ENCODE peak calls at places on chromosomes 6 and 20, in eight cellular contexts. One of them, this sample, is unnamed.
A peak's percentile ranks its signal among the peaks of the same experiment; 100 is the strongest.

GRCh38 chr6:55980627-55981211 is 105.3 kb upstream of the BMP5 start:
- DNase-seq in ovary: peak; percentile 26
- DNase-seq in neural crest cell: peak; percentile 58
- DNase-seq in astrocyte of the cerebellum: peak; percentile 35
- DNase-seq in AG04450: no peak
- DNase-seq in OCI-LY7: peak; percentile 22
- DNase-seq in tibial artery: no peak
- DNase-seq in lower leg skin: no peak
- DNase-seq in this sample: peak; percentile 46

GRCh38 chr20:38162878-38163875 is 1.9 kb downstream of the TGM2 start:
- DNase-seq in lower leg skin: no peak
- DNase-seq in tibial artery: no peak
- DNase-seq in neural crest cell: no peak
- DNase-seq in AG04450: no peak
- DNase-seq in astrocyte of the cerebellum: no peak
- DNase-seq in OCI-LY7: no peak
- DNase-seq in ovary: no peak
- DNase-seq in this sample: no peak

GRCh38 chr6:123393333-123393732 is 243.4 kb downstream of the TRDN start:
- DNase-seq in AG04450: no peak
- DNase-seq in neural crest cell: no peak
- DNase-seq in OCI-LY7: peak; percentile 2
- DNase-seq in tibial artery: no peak
- DNase-seq in lower leg skin: no peak
- DNase-seq in astrocyte of the cerebellum: no peak
- DNase-seq in ovary: no peak
- DNase-seq in this sample: no peak

GRCh38 chr6:116522896-116523295 is 11.5 kb downstream of the CALHM5 start:
- DNase-seq in neural crest cell: no peak
- DNase-seq in AG04450: no peak
- DNase-seq in lower leg skin: no peak
- DNase-seq in ovary: no peak
- DNase-seq in OCI-LY7: no peak
- DNase-seq in tibial artery: no peak
- DNase-seq in astrocyte of the cerebellum: no peak
- DNase-seq in this sample: no peak

GRCh38 chr6:105609375-105609991 is 206.6 kb upstream of the PREP start:
- DNase-seq in AG04450: peak; percentile 49
- DNase-seq in lower leg skin: no peak
- DNase-seq in tibial artery: no peak
- DNase-seq in OCI-LY7: no peak
- DNase-seq in astrocyte of the cerebellum: no peak
- DNase-seq in neural crest cell: no peak
- DNase-seq in ovary: no peak
- DNase-seq in this sample: no peak

GRCh38 chr6:82362868-82363267 is 749 bp upstream of the TPBG start:
- DNase-seq in AG04450: peak; percentile 81
- DNase-seq in lower leg skin: no peak
- DNase-seq in tibial artery: no peak
- DNase-seq in ovary: no peak
- DNase-seq in OCI-LY7: no peak
- DNase-seq in astrocyte of the cerebellum: peak; percentile 90
- DNase-seq in neural crest cell: no peak
- DNase-seq in this sample: peak; percentile 23

GRCh38 chr6:140708386-140708785 is 1333.9 kb upstream of the CITED2 start:
- DNase-seq in tibial artery: no peak
- DNase-seq in OCI-LY7: no peak
- DNase-seq in ovary: no peak
- DNase-seq in neural crest cell: no peak
- DNase-seq in astrocyte of the cerebellum: no peak
- DNase-seq in lower leg skin: no peak
- DNase-seq in AG04450: no peak
- DNase-seq in this sample: no peak

GRCh38 chr6:46410330-46410953 is 80.8 kb downstream of the RCAN2 start:
- DNase-seq in lower leg skin: no peak
- DNase-seq in AG04450: no peak
- DNase-seq in tibial artery: peak; percentile 22
- DNase-seq in neural crest cell: no peak
- DNase-seq in astrocyte of the cerebellum: peak; percentile 11
- DNase-seq in ovary: peak; percentile 37
- DNase-seq in OCI-LY7: peak; percentile 63
- DNase-seq in this sample: no peak

GRCh38 chr20:22452442-22453011 is 131.8 kb downstream of the FOXA2 start:
- DNase-seq in astrocyte of the cerebellum: no peak
- DNase-seq in neural crest cell: no peak
- DNase-seq in lower leg skin: no peak
- DNase-seq in ovary: no peak
- DNase-seq in tibial artery: no peak
- DNase-seq in AG04450: no peak
- DNase-seq in OCI-LY7: no peak
- DNase-seq in this sample: no peak

GRCh38 chr6:42131531-42131930 is 10.9 kb downstream of the C6orf132 start:
- DNase-seq in neural crest cell: no peak
- DNase-seq in AG04450: peak; percentile 44
- DNase-seq in astrocyte of the cerebellum: peak; percentile 65
- DNase-seq in ovary: no peak
- DNase-seq in tibial artery: no peak
- DNase-seq in OCI-LY7: no peak
- DNase-seq in lower leg skin: no peak
- DNase-seq in this sample: no peak

GRCh38 chr6:167840526-167841179 is 13.9 kb downstream of the AFDN start:
- DNase-seq in astrocyte of the cerebellum: no peak
- DNase-seq in lower leg skin: no peak
- DNase-seq in OCI-LY7: no peak
- DNase-seq in neural crest cell: no peak
- DNase-seq in tibial artery: no peak
- DNase-seq in ovary: no peak
- DNase-seq in AG04450: no peak
- DNase-seq in this sample: no peak

GRCh38 chr6:167839343-167839742 is 12.6 kb downstream of the AFDN start:
- DNase-seq in OCI-LY7: no peak
- DNase-seq in AG04450: no peak
- DNase-seq in lower leg skin: no peak
- DNase-seq in neural crest cell: no peak
- DNase-seq in astrocyte of the cerebellum: no peak
- DNase-seq in tibial artery: no peak
- DNase-seq in ovary: no peak
- DNase-seq in this sample: no peak

GRCh38 chr6:167840160-167840525 is 13.4 kb downstream of the AFDN start:
- DNase-seq in ovary: no peak
- DNase-seq in neural crest cell: no peak
- DNase-seq in AG04450: no peak
- DNase-seq in OCI-LY7: no peak
- DNase-seq in astrocyte of the cerebellum: no peak
- DNase-seq in tibial artery: no peak
- DNase-seq in lower leg skin: no peak
- DNase-seq in this sample: no peak

GRCh38 chr6:167838207-167838748 is 11.6 kb downstream of the AFDN start:
- DNase-seq in AG04450: no peak
- DNase-seq in neural crest cell: no peak
- DNase-seq in lower leg skin: no peak
- DNase-seq in tibial artery: no peak
- DNase-seq in OCI-LY7: no peak
- DNase-seq in ovary: no peak
- DNase-seq in astrocyte of the cerebellum: no peak
- DNase-seq in this sample: no peak

DNA sequence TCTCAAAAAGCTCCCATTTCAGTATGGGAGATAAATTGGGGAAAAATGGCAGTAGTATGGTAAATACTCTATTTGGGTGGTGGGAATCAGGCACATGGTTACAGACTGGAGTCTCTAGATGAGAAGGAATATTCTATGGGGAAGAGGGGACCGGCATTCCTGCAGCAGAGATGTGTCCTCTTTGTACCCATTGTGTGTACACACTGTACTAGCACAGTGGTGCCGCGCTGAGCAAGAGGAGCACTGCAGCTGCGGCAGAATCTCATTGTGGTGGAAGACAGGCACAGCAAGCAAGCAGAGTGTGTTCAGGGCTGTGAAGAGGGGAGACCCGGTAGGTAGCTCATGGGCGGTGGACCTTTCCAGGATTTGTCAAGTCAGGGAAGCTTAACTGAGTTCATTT is 13.0 kb downstream of the AFDN start:
- DNase-seq in neural crest cell: peak; percentile 18
- DNase-seq in lower leg skin: no peak
- DNase-seq in AG04450: no peak
- DNase-seq in tibial artery: no peak
- DNase-seq in OCI-LY7: no peak
- DNase-seq in astrocyte of the cerebellum: no peak
- DNase-seq in ovary: no peak
- DNase-seq in this sample: no peak
- TF ChIP-seq CTCF in neural crest cell: no peak
- TF ChIP-seq CTCF in lower leg skin: no peak
- TF ChIP-seq CTCF in AG04450: no peak
- TF ChIP-seq CTCF in tibial artery: no peak
- TF ChIP-seq CTCF in OCI-LY7: no peak
- TF ChIP-seq CTCF in astrocyte of the cerebellum: no peak
- TF ChIP-seq CTCF in ovary: no peak
- TF ChIP-seq CTCF in this sample: no peak

DNA sequence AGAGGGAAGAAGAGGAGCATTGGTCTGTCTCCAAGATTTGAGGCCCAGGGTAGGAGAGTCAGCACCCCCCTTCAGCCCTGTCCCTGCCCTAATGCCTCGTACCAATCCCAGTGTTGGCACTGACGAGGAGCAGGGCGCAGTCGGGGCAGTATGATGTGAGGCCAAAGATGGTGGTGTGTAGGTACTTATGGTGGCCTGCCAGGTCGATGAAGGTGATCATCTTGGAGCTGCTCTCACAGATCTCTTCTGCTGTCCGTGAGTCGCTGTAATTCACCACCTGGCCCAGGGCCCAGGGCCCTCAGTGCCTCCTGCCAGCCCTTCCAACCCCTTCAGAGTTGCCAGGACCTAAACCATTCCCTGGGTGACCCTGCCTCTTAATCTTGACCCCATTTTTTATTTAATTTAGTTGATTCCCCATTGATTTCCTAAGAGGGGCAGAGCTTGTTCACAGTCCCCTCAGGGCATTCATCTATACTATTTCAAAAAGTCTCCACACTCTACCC is 4.2 kb downstream of the GTPBP2 start:
- DNase-seq in AG04450: no peak
- DNase-seq in neural crest cell: no peak
- DNase-seq in tibial artery: no peak
- DNase-seq in ovary: no peak
- DNase-seq in lower leg skin: peak; percentile 84
- DNase-seq in astrocyte of the cerebellum: no peak
- DNase-seq in OCI-LY7: no peak
- DNase-seq in this sample: no peak
- TF ChIP-seq CTCF in AG04450: no peak
- TF ChIP-seq CTCF in neural crest cell: no peak
- TF ChIP-seq CTCF in tibial artery: no peak
- TF ChIP-seq CTCF in ovary: no peak
- TF ChIP-seq CTCF in lower leg skin: no peak
- TF ChIP-seq CTCF in astrocyte of the cerebellum: no peak
- TF ChIP-seq CTCF in OCI-LY7: no peak
- TF ChIP-seq CTCF in this sample: no peak

DNA sequence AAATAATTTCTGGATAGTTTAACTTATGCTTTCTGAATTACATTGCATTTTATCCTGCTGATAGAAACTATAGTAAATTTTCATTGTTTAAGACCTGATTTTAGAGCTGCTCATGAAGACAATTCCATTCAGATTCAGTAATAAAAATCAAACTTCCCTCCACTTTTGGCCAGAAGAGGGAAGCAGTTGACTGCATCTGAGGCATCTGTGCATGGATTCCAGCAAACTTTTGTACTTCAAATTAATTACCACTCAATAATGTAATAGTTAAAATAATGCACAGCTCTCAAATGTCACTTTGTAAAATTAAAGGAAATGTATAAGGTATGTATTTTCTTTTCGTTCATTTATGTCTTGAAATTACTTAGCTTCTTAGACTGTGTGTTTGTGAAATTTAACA is 64.2 kb upstream of the SLC35B3 start:
- DNase-seq in neural crest cell: peak; percentile 5
- DNase-seq in OCI-LY7: peak; percentile 3
- DNase-seq in AG04450: no peak
- DNase-seq in ovary: no peak
- DNase-seq in lower leg skin: no peak
- DNase-seq in tibial artery: no peak
- DNase-seq in astrocyte of the cerebellum: no peak
- DNase-seq in this sample: peak; percentile 6
- TF ChIP-seq CTCF in neural crest cell: peak; percentile 76
- TF ChIP-seq CTCF in OCI-LY7: peak; percentile 55
- TF ChIP-seq CTCF in AG04450: peak; percentile 22
- TF ChIP-seq CTCF in ovary: no peak
- TF ChIP-seq CTCF in lower leg skin: no peak
- TF ChIP-seq CTCF in tibial artery: no peak
- TF ChIP-seq CTCF in astrocyte of the cerebellum: peak; percentile 43
- TF ChIP-seq CTCF in this sample: peak; percentile 64

GRCh38 chr6:16774437-16774836 is 13.2 kb upstream of the ATXN1 start:
- DNase-seq in lower leg skin: no peak
- DNase-seq in astrocyte of the cerebellum: no peak
- DNase-seq in neural crest cell: no peak
- DNase-seq in tibial artery: no peak
- DNase-seq in AG04450: no peak
- DNase-seq in ovary: no peak
- DNase-seq in OCI-LY7: no peak
- DNase-seq in this sample: no peak

GRCh38 chr6:16777794-16778193 is 16.5 kb upstream of the ATXN1 start:
- DNase-seq in OCI-LY7: no peak
- DNase-seq in tibial artery: no peak
- DNase-seq in lower leg skin: no peak
- DNase-seq in ovary: no peak
- DNase-seq in astrocyte of the cerebellum: no peak
- DNase-seq in neural crest cell: no peak
- DNase-seq in AG04450: no peak
- DNase-seq in this sample: no peak

GRCh38 chr6:16773376-16773775 is 12.1 kb upstream of the ATXN1 start:
- DNase-seq in tibial artery: no peak
- DNase-seq in OCI-LY7: no peak
- DNase-seq in astrocyte of the cerebellum: no peak
- DNase-seq in AG04450: no peak
- DNase-seq in neural crest cell: no peak
- DNase-seq in ovary: no peak
- DNase-seq in lower leg skin: no peak
- DNase-seq in this sample: no peak

GRCh38 chr6:16778521-16778920 is 17.3 kb upstream of the ATXN1 start:
- DNase-seq in AG04450: no peak
- DNase-seq in ovary: no peak
- DNase-seq in neural crest cell: no peak
- DNase-seq in OCI-LY7: no peak
- DNase-seq in tibial artery: no peak
- DNase-seq in lower leg skin: no peak
- DNase-seq in astrocyte of the cerebellum: no peak
- DNase-seq in this sample: no peak

DNA sequence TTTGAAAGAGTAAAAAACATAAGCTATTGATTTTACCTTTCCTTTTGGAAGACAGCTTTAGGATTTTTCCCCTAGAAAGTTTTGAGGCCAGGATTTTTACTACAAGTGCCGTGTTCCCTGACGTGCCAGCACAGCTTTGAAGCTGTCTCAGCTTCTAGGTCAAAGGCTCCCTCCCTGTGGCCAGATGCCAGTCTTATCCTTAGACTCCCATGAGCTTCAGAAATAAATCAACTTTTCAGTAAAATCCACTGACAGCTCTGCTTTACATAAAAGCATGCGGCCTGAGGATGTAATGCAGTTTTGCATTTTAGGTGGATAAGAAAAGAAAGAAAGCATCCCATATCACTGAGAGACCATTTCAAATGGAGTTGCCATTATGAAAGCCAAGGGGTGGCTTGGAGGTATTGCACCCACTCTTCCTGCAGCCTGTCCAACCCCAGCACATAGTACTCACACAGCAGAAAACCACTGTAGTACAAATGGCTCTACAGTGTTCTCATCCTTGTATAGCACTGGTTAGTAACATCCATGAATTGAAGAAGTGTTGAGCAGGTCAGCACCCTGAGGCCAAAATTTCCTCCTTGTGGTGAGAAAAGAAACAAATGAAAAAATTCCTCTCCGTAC is 15.2 kb upstream of the ATXN1 start:
- DNase-seq in AG04450: no peak
- DNase-seq in neural crest cell: no peak
- DNase-seq in astrocyte of the cerebellum: no peak
- DNase-seq in tibial artery: no peak
- DNase-seq in ovary: no peak
- DNase-seq in lower leg skin: no peak
- DNase-seq in OCI-LY7: no peak
- DNase-seq in this sample: no peak
- TF ChIP-seq CTCF in AG04450: peak; percentile 28
- TF ChIP-seq CTCF in neural crest cell: peak; percentile 30
- TF ChIP-seq CTCF in astrocyte of the cerebellum: peak; percentile 26
- TF ChIP-seq CTCF in tibial artery: peak; percentile 15
- TF ChIP-seq CTCF in ovary: no peak
- TF ChIP-seq CTCF in lower leg skin: no peak
- TF ChIP-seq CTCF in OCI-LY7: no peak
- TF ChIP-seq CTCF in this sample: no peak